ENCODE peak calls at places on chromosomes 1 and 21, in six cellular contexts. C is PC-3, I is neuronal stem cell, V is HepG2, T is GM23248, B is HCT116. O is an unnamed sample.

GRCh38 chr1:66276229-66276628 is 257.7 kb upstream of the SGIP1 start:
- DNase-seq in C (no peak), I (no peak), V (no peak), T (no peak), B (no peak), O (no peak)

GRCh38 chr21:38921511-38922215 is 115.9 kb downstream of the ETS2 start:
- DNase-seq in C (peak), I (no peak), V (no peak), T (no peak), B (no peak), O (no peak)

GRCh38 chr1:37989381-37989930 is 366 bp downstream of the SF3A3 start:
- DNase-seq in C (peak), I (no peak), V (no peak), T (peak), B (no peak), O (peak)

GRCh38 chr21:41152149-41152548 is 15.8 kb upstream of the BACE2 start:
- DNase-seq in C (no peak), I (no peak), V (no peak), T (no peak), B (no peak), O (no peak)

GRCh38 chr1:11673089-11673769 is 7.7 kb downstream of the MAD2L2 start:
- DNase-seq in C (no peak), I (no peak), V (no peak), T (no peak), B (no peak), O (no peak)

GRCh38 chr1:247113094-247113497 is 8.9 kb upstream of the ZNF669 start:
- DNase-seq in C (peak), I (no peak), V (peak), T (peak), B (no peak), O (no peak)

GRCh38 chr21:33801424-33802405 is 113.9 kb downstream of the ATP5PO start:
- DNase-seq in C (peak), I (no peak), V (peak), T (peak), B (peak), O (peak)

GRCh38 chr1:226001852-226002666 is 2.9 kb upstream of the SDE2 start:
- DNase-seq in C (peak), I (no peak), V (peak), T (peak), B (no peak), O (no peak)

GRCh38 chr1:207910678-207911354 is at the start of gene CD34:
- DNase-seq in C (no peak), I (peak), V (no peak), T (peak), B (no peak), O (peak)

GRCh38 chr1:156658496-156658895 is 16.6 kb downstream of the BCAN start:
- DNase-seq in C (no peak), I (no peak), V (no peak), T (no peak), B (no peak), O (no peak)

GRCh38 chr1:94324168-94324544 is 86.8 kb upstream of the ARHGAP29 start:
- DNase-seq in C (peak), I (no peak), V (no peak), T (peak), B (no peak), O (no peak)

GRCh38 chr1:94322696-94323095 is 85.3 kb upstream of the ARHGAP29 start:
- DNase-seq in C (peak), I (no peak), V (no peak), T (peak), B (peak), O (no peak)

GRCh38 chr1:94323311-94324167 is 86.2 kb upstream of the ARHGAP29 start:
- DNase-seq in C (peak), I (no peak), V (no peak), T (peak), B (no peak), O (no peak)

GRCh38 chr1:94319319-94320180 is 82.2 kb upstream of the ARHGAP29 start:
- DNase-seq in C (peak), I (no peak), V (no peak), T (no peak), B (no peak), O (peak)

DNA sequence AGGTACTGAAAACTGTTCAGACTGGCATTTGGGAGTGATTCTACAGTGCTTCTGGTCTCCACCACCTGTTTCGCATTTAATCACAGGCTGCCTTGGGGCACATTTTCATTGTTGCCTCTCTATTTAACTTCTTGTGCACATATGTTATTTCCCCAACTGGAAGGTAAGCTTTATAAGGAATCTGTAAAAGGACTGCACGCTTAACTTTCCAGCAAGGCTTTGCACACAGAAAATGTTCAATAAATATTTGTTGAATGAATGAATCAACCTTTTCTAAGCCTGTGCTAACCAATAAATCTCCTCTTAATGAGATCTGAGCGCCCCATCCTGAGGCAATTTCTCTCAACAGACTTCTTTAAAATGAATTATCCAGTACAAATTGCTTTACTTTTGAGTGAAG is 84.3 kb upstream of the ARHGAP29 start:
- DNase-seq in C (peak), I (no peak), V (no peak), T (no peak), B (no peak), O (no peak)
- H3K4me2 ChIP-seq in C (peak), I (no peak), V (no peak), T (no peak), B (peak), O (no peak)

DNA sequence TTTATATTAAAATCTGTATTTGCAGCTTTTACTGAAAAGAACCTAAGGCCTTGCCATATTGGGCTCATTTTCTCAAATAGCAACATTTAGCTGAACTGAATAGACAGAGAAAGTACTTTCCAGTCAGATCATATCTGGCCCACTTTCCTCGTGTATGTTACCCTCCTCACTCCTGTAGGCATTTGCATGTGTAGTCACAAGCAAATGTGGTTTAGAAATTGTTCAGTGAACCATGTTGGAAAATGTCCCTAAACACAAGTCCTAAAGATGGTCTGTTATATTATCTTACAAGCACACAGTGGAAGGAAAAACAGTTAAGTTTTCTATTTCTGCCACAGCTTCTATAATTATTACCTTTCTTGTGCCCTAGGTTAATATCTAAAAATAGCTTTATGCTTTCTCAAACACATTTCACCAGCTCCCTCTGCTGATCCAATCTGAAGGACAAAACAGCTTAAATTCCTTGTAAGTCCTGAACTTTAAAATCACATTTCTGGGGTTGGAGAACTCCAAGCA is 606 bp upstream of the FMO4 start:
- DNase-seq in C (no peak), I (no peak), V (no peak), T (peak), B (no peak), O (no peak)
- H3K9ac ChIP-seq in C (no peak), I (no peak), V (no peak), T (no peak), B (no peak), O (no peak)

DNA sequence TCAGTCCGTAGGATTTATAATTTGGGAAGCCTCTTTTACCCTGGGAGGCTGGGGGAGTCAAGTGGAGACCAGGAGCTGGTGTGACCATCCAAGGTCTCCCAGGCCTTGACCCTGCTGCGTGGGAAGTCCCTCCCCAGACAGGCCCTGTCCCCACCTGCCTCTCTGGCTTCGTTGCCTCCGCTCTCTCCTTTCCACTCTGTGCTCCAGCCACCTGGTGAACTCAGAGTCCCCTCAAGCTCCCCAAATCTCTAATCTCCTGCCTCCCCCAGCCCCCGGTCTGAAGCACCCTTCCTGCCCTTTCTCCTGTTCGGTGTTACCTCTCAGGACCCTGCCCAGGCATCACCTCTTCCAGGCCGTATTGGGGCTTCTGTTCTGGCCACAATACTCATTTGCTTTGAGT is 27.9 kb downstream of the CDCP2 start:
- DNase-seq in C (no peak), I (no peak), V (no peak), T (no peak), B (no peak), O (no peak)
- H3K4me2 ChIP-seq in C (no peak), I (no peak), V (no peak), T (no peak), B (no peak), O (no peak)

GRCh38 chr1:91550961-91551360 is 50.3 kb downstream of the CDC7 start:
- DNase-seq in C (no peak), I (no peak), V (no peak), T (no peak), B (no peak), O (no peak)

GRCh38 chr1:91549041-91549735 is 48.5 kb downstream of the CDC7 start:
- DNase-seq in C (no peak), I (no peak), V (no peak), T (no peak), B (no peak), O (no peak)

GRCh38 chr1:91546301-91546581 is 45.6 kb downstream of the CDC7 start:
- DNase-seq in C (no peak), I (no peak), V (no peak), T (no peak), B (no peak), O (no peak)

GRCh38 chr1:91546876-91547275 is 46.2 kb downstream of the CDC7 start:
- DNase-seq in C (peak), I (no peak), V (no peak), T (no peak), B (no peak), O (no peak)

GRCh38 chr1:91548382-91549040 is 47.9 kb downstream of the CDC7 start:
- DNase-seq in C (no peak), I (no peak), V (no peak), T (no peak), B (no peak), O (no peak)
- H3K9ac ChIP-seq in C (no peak), I (no peak), V (no peak), T (no peak), B (no peak), O (no peak)

GRCh38 chr21:35268817-35269216 is 219.7 kb upstream of the RUNX1 start:
- DNase-seq in C (no peak), I (no peak), V (no peak), T (no peak), B (no peak), O (no peak)

GRCh38 chr21:35273331-35273730 is 224.2 kb upstream of the RUNX1 start:
- DNase-seq in C (peak), I (no peak), V (no peak), T (no peak), B (no peak), O (peak)

GRCh38 chr21:35265170-35265877 is 216.2 kb upstream of the RUNX1 start:
- DNase-seq in C (peak), I (no peak), V (no peak), T (peak), B (peak), O (no peak)

GRCh38 chr21:35266546-35266945 is 217.4 kb upstream of the RUNX1 start:
- DNase-seq in C (no peak), I (no peak), V (no peak), T (no peak), B (no peak), O (peak)

DNA sequence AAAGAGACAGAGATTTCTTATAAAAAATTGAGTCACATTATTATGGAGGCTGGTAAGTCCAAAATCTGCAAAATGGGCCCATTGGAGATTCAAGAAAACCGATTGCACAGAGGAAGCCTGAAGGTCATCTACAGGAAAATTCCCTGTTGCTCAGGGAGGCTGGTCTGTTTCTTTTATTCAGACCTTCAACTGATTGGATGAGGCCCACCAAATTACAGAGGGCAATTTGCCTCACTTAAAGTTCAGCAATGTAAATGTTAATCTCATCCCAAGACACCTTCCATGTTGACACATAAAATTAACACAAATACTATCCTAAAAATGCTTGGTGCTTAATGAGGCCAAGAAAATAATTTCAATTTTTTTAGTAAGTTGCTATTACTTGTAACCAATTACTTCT is 219.2 kb upstream of the RUNX1 start:
- DNase-seq in C (no peak), I (no peak), V (no peak), T (no peak), B (no peak), O (no peak)
- H3K4me2 ChIP-seq in C (no peak), I (no peak), V (no peak), T (no peak), B (no peak), O (no peak)

GRCh38 chr1:218815076-218815475 is 358.6 kb upstream of the LYPLAL1 start:
- DNase-seq in C (no peak), I (no peak), V (no peak), T (no peak), B (no peak), O (no peak)
- H3K9ac ChIP-seq in C (no peak), I (no peak), V (no peak), T (no peak), B (no peak), O (no peak)

GRCh38 chr1:42963378-42964005 is 4.8 kb upstream of the SLC2A1 start:
- DNase-seq in C (peak), I (no peak), V (peak), T (peak), B (no peak), O (no peak)
- H3K4me2 ChIP-seq in C (peak), I (no peak), V (peak), T (peak), B (peak), O (peak)

GRCh38 chr1:114153051-114153620 is 533 bp downstream of the SYT6 start:
- DNase-seq in C (no peak), I (no peak), V (no peak), T (no peak), B (no peak), O (no peak)
- H3K9ac ChIP-seq in C (no peak), I (peak), V (no peak), T (no peak), B (no peak), O (no peak)

DNA sequence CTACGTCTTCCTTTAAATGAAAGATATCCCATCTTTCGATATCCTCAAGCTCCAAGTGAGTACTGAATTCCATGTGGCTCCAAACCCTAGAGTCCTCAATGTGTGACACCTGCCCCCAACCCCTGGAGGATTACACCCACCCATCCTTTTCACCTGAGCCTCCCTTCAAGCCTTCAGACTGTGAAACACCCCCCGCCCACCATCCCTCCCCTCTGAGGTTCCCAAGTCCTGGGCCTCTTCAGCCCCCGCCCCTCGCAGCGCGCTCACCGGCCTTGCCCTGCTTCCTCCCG is 430 bp downstream of the PYGO2 start:
- DNase-seq in C (no peak), I (no peak), V (peak), T (no peak), B (no peak), O (no peak)
- H3K4me2 ChIP-seq in C (peak), I (peak), V (peak), T (peak), B (peak), O (peak)